ENCODE peak calls at places on chromosomes 7 and 10, in seven cellular contexts. S is GM12864; Z is CD4-positive, CD25-positive, alpha-beta regulatory T cell; V is DMS153; M is myocyte; K is GM04504; A is HuH-7.5. Y is an unnamed sample.

GRCh38 chr10:26730548-26730947 is 33.0 kb downstream of the PDSS1 start:
- DNase-seq in S (no peak), Z (no peak), V (no peak), M (no peak), K (no peak), A (no peak), Y (no peak)

GRCh38 chr7:66047426-66047825 is 28.2 kb upstream of the ASL start:
- DNase-seq in S (no peak), Z (no peak), V (no peak), M (peak; percentile 93), K (peak; percentile 84), A (no peak), Y (no peak)

GRCh38 chr7:12518920-12519681 is 51.4 kb upstream of the SCIN start:
- DNase-seq in S (no peak), Z (no peak), V (no peak), M (no peak), K (no peak), A (peak; percentile 25), Y (peak; percentile 25)

GRCh38 chr10:124197301-124198148 is 104.1 kb upstream of the CHST15 start:
- DNase-seq in S (no peak), Z (no peak), V (no peak), M (peak; percentile 65), K (no peak), A (no peak), Y (no peak)

GRCh38 chr7:93039282-93039681 is 78.5 kb downstream of the SAMD9 start:
- DNase-seq in S (no peak), Z (no peak), V (no peak), M (no peak), K (no peak), A (no peak), Y (no peak)

GRCh38 chr10:48649349-48649944 is 35.2 kb upstream of the WDFY4 start:
- DNase-seq in S (no peak), Z (no peak), V (no peak), M (peak; percentile 30), K (no peak), A (no peak), Y (no peak)

GRCh38 chr7:36668750-36669149 is 55.5 kb downstream of the AOAH start:
- DNase-seq in S (no peak), Z (no peak), V (no peak), M (no peak), K (no peak), A (no peak), Y (no peak)

GRCh38 chr10:76899490-76899889 is 738.1 kb downstream of the KCNMA1 start:
- DNase-seq in S (no peak), Z (no peak), V (no peak), M (no peak), K (peak; percentile 15), A (no peak), Y (no peak)

GRCh38 chr7:4077980-4078379 is 604.1 kb upstream of the FOXK1 start:
- DNase-seq in S (no peak), Z (no peak), V (no peak), M (no peak), K (no peak), A (no peak), Y (no peak)

GRCh38 chr10:16690417-16690816 is 126.8 kb downstream of the RSU1 start:
- DNase-seq in S (no peak), Z (no peak), V (no peak), M (no peak), K (no peak), A (no peak), Y (no peak)

GRCh38 chr7:88835147-88835728 is 39.7 kb upstream of the TEX47 start:
- DNase-seq in S (peak; percentile 18), Z (no peak), V (no peak), M (peak; percentile 3), K (no peak), A (no peak), Y (peak; percentile 62)

GRCh38 chr10:26311383-26311940 is 94.9 kb downstream of the GAD2 start:
- DNase-seq in S (no peak), Z (no peak), V (no peak), M (no peak), K (no peak), A (no peak), Y (no peak)

GRCh38 chr10:125379592-125379991 is 219.2 kb upstream of the CTBP2 start:
- DNase-seq in S (no peak), Z (no peak), V (no peak), M (no peak), K (no peak), A (no peak), Y (no peak)

GRCh38 chr7:102404005-102404861 is 8.1 kb downstream of the PRKRIP1 start:
- DNase-seq in S (no peak), Z (peak; percentile 67), V (peak; percentile 16), M (peak; percentile 63), K (peak; percentile 31), A (peak; percentile 79), Y (peak; percentile 95)

GRCh38 chr7:14691597-14692203 is 210.9 kb downstream of the DGKB start:
- DNase-seq in S (no peak), Z (peak; percentile 15), V (no peak), M (peak; percentile 65), K (peak; percentile 6), A (no peak), Y (peak; percentile 2)

GRCh38 chr7:158747408-158747807 is 42.8 kb upstream of the NCAPG2 start:
- DNase-seq in S (no peak), Z (no peak), V (no peak), M (no peak), K (no peak), A (no peak), Y (no peak)

GRCh38 chr7:155119801-155120382 is 49.8 kb downstream of the HTR5A start:
- DNase-seq in S (no peak), Z (no peak), V (no peak), M (peak; percentile 45), K (no peak), A (no peak), Y (no peak)

GRCh38 chr7:75596727-75597614 is 104.9 kb downstream of the SPDYE5 start:
- DNase-seq in S (no peak), Z (no peak), V (no peak), M (no peak), K (no peak), A (no peak), Y (no peak)